ENCODE peak calls at places on chromosomes 5 and 9, in six cellular contexts. Q is uterus, B is HCT116, R is hepatocyte, Z is right cardiac atrium, N is aorta. P is an unnamed sample.

GRCh38 chr5:132052520-132052919 is 7.9 kb upstream of the IL3 start:
- DNase-seq in Q (no peak), B (no peak), R (no peak), Z (no peak), N (peak), P (no peak)

GRCh38 chr9:33649463-33649862 is 125.4 kb downstream of the ANKRD18B start:
- DNase-seq in Q (no peak), B (no peak), R (no peak), Z (no peak), N (no peak), P (no peak)

GRCh38 chr5:19615661-19616060 is 372.3 kb downstream of the CDH18 start:
- DNase-seq in Q (no peak), B (no peak), R (no peak), Z (no peak), N (no peak), P (no peak)

GRCh38 chr9:123373447-123373923 is 17.5 kb downstream of the CRB2 start:
- DNase-seq in Q (no peak), B (no peak), R (no peak), Z (peak), N (no peak), P (no peak)

GRCh38 chr5:139749242-139749641 is 46.4 kb upstream of the PSD2 start:
- DNase-seq in Q (no peak), B (no peak), R (peak), Z (no peak), N (no peak), P (no peak)

GRCh38 chr5:137101544-137101943 is 397.6 kb downstream of the SPOCK1 start:
- DNase-seq in Q (no peak), B (no peak), R (no peak), Z (no peak), N (no peak), P (no peak)

GRCh38 chr5:173667702-173668101 is 51.3 kb upstream of the BOD1 start:
- DNase-seq in Q (no peak), B (no peak), R (no peak), Z (no peak), N (no peak), P (no peak)

GRCh38 chr9:5909999-5910398 is 19.3 kb downstream of the MLANA start:
- DNase-seq in Q (no peak), B (no peak), R (no peak), Z (no peak), N (no peak), P (no peak)

GRCh38 chr5:146640285-146640896 is 124.4 kb upstream of the GPR151 start:
- DNase-seq in Q (no peak), B (no peak), R (peak), Z (no peak), N (no peak), P (no peak)

GRCh38 chr9:113626735-113627495 is 163.4 kb downstream of the RGS3 start:
- DNase-seq in Q (peak), B (no peak), R (no peak), Z (peak), N (peak), P (no peak)

GRCh38 chr9:78103971-78104433 is 72.4 kb upstream of the GNAQ start:
- DNase-seq in Q (no peak), B (no peak), R (no peak), Z (no peak), N (no peak), P (no peak)

GRCh38 chr9:127083133-127083532 is 39.3 kb downstream of the ANGPTL2 start:
- DNase-seq in Q (no peak), B (no peak), R (no peak), Z (no peak), N (no peak), P (no peak)

GRCh38 chr5:135883441-135883840 is 12.2 kb downstream of the IL9 start:
- DNase-seq in Q (no peak), B (no peak), R (no peak), Z (no peak), N (no peak), P (no peak)

GRCh38 chr5:158858011-158858410 is 241.7 kb downstream of the EBF1 start:
- DNase-seq in Q (no peak), B (no peak), R (no peak), Z (no peak), N (no peak), P (no peak)

GRCh38 chr5:40653221-40654022 is 26.3 kb upstream of the PTGER4 start:
- DNase-seq in Q (no peak), B (no peak), R (no peak), Z (no peak), N (no peak), P (no peak)

GRCh38 chr5:31225118-31225517 is 31.6 kb downstream of the CDH6 start:
- DNase-seq in Q (no peak), B (no peak), R (no peak), Z (no peak), N (no peak), P (no peak)

GRCh38 chr9:127175319-127175715 is 52.9 kb upstream of the ANGPTL2 start:
- DNase-seq in Q (no peak), B (no peak), R (no peak), Z (no peak), N (peak), P (no peak)

GRCh38 chr5:89929173-89929572 is 480.4 kb downstream of the CETN3 start:
- DNase-seq in Q (no peak), B (peak), R (no peak), Z (no peak), N (no peak), P (peak)

GRCh38 chr9:96398582-96399334 is 15.2 kb upstream of the SLC35D2 start:
- DNase-seq in Q (no peak), B (no peak), R (no peak), Z (no peak), N (no peak), P (no peak)

GRCh38 chr9:37650873-37651768 is at the start of gene FRMPD1:
- DNase-seq in Q (peak), B (no peak), R (peak), Z (peak), N (peak), P (peak)

GRCh38 chr5:172791726-172792445 is 20.9 kb upstream of the DUSP1 start:
- DNase-seq in Q (no peak), B (no peak), R (no peak), Z (no peak), N (no peak), P (no peak)

GRCh38 chr5:17860660-17861315 is 226.5 kb downstream of the TAF11L14 start:
- DNase-seq in Q (no peak), B (no peak), R (no peak), Z (no peak), N (no peak), P (no peak)

GRCh38 chr9:136773386-136774044 is 9.2 kb upstream of the LCN15 start:
- DNase-seq in Q (no peak), B (no peak), R (no peak), Z (no peak), N (peak), P (peak)

GRCh38 chr9:123569343-123569694 is 213.3 kb downstream of the CRB2 start:
- DNase-seq in Q (no peak), B (no peak), R (no peak), Z (no peak), N (no peak), P (peak)

GRCh38 chr5:66551338-66551737 is 44.9 kb upstream of the MAST4 start:
- DNase-seq in Q (no peak), B (no peak), R (no peak), Z (no peak), N (no peak), P (no peak)

GRCh38 chr5:66554211-66554610 is 42.0 kb upstream of the MAST4 start:
- DNase-seq in Q (no peak), B (no peak), R (no peak), Z (no peak), N (no peak), P (no peak)

GRCh38 chr5:66554884-66555283 is 41.3 kb upstream of the MAST4 start:
- DNase-seq in Q (no peak), B (no peak), R (no peak), Z (no peak), N (no peak), P (no peak)

GRCh38 chr5:66553368-66553912 is 42.8 kb upstream of the MAST4 start:
- DNase-seq in Q (no peak), B (no peak), R (no peak), Z (no peak), N (no peak), P (no peak)

GRCh38 chr5:66551920-66552319 is 44.3 kb upstream of the MAST4 start:
- DNase-seq in Q (no peak), B (no peak), R (no peak), Z (no peak), N (no peak), P (no peak)
- H3K4me3 ChIP-seq in Q (no peak), B (no peak), R (no peak), Z (no peak), N (no peak), P (no peak)

GRCh38 chr9:20603524-20604268 is 18.6 kb downstream of the MLLT3 start:
- DNase-seq in Q (no peak), B (no peak), R (no peak), Z (no peak), N (no peak), P (peak)
- H3K27ac ChIP-seq in Q (peak), B (no peak), R (peak), Z (no peak), N (no peak), P (no peak)

DNA sequence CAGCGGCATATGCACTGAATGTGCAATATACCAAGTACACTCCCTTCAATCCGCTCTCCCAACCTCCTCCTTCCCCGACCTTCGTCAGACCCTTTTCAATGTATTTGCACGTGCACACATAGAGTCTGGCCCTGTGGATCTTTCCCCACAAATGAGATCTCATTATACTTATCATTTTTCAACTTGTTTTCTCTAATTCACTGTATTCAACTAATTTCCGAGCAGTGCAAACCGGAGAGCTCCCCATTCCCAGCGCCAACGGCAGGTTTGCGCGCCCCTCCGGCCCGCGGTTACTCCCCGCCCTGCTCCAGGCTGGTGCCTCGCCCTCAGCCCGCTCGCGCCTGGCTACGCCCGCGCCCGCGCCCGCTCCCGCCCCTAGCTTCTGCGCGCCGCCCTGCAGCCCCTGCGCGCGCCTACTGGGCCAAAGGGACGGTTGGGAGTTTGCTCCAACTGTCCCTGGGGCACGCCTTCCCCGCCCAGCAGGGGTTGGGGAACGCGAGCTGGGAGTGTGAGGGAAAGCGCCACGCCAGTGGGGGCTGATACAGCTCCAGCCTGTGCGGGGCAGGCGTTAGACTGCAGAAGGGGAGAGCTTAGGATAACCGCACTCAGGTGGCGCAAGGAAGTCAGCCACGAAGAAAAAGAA is 3.3 kb upstream of the CDC20B start:
- DNase-seq in Q (no peak), B (no peak), R (peak), Z (peak), N (peak), P (peak)
- H3K4me3 ChIP-seq in Q (no peak), B (peak), R (peak), Z (peak), N (no peak), P (peak)

DNA sequence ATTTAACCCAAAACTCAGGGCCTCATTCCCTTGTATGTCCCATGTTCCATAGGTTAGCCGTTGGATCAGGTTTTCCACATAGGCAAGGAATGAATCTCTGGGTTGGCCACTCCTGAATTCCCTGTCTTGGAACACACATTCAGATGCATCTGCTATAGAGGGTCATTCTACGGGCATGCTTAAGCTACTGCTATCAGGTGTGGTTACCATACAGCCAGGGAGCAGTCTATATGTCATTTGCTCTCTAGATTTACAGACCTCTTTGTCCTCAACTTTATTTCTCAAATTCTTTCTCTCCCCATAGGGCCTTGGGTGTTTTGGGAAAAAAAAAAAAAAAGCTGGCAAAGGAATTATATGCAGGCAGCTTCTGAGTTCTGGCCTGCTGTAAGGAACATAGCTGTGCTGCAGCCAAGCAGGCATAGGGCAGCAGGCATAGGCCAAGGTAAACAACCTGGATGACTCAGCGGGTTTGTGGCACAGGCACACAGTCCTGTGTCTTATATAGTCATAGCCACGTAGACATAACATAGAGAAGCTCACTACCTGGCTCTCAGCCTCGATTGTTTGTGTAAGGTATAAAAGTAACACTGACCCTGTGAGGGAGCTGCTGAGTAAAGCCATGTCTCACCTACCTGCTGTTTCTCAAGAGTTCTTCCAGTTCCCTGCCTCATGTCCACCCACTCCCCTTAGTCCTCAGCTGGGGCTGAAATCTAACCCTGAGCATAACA is 141.5 kb downstream of the OSTF1 start:
- DNase-seq in Q (no peak), B (peak), R (peak), Z (no peak), N (peak), P (no peak)
- H3K27ac ChIP-seq in Q (no peak), B (peak), R (peak), Z (no peak), N (peak), P (no peak)

GRCh38 chr5:16179936-16180788 is 571 bp upstream of the MARCHF11 start:
- DNase-seq in Q (no peak), B (no peak), R (peak), Z (no peak), N (peak), P (no peak)
- H3K4me3 ChIP-seq in Q (no peak), B (no peak), R (no peak), Z (peak), N (no peak), P (no peak)